ENCODE peak calls at places on chromosomes 7 and 10, in eight cellular contexts. G is uterus; E is fibroblast of lung; X is astrocyte of the spinal cord; I is heart left ventricle; O is DND-41; P is AG10803; C is CD8-positive, alpha-beta T cell. A is an unnamed sample.

GRCh38 chr10:95266674-95267095 is 24.1 kb downstream of the PDLIM1 start:
- DNase-seq in G (no peak), E (peak), X (peak), I (no peak), O (no peak), P (peak), C (no peak), A (peak)

GRCh38 chr7:13312327-13312726 is 624.9 kb downstream of the ARL4A start:
- DNase-seq in G (no peak), E (no peak), X (no peak), I (no peak), O (peak), P (no peak), C (no peak), A (no peak)

GRCh38 chr7:128454808-128455555 is 696 bp upstream of the HILPDA start:
- DNase-seq in G (peak), E (peak), X (no peak), I (no peak), O (no peak), P (peak), C (no peak), A (peak)

GRCh38 chr10:89153086-89153485 is 54.0 kb downstream of the CH25H start:
- DNase-seq in G (no peak), E (no peak), X (no peak), I (no peak), O (no peak), P (peak), C (no peak), A (no peak)

GRCh38 chr7:119175916-119176627 is 951.6 kb downstream of the ANKRD7 start:
- DNase-seq in G (no peak), E (peak), X (peak), I (no peak), O (peak), P (peak), C (no peak), A (peak)

GRCh38 chr10:29245476-29245875 is 43.4 kb upstream of the LYZL1 start:
- DNase-seq in G (no peak), E (no peak), X (no peak), I (no peak), O (no peak), P (no peak), C (no peak), A (no peak)

GRCh38 chr7:97871659-97872024 is 566 bp downstream of the ASNS start:
- DNase-seq in G (peak), E (no peak), X (no peak), I (no peak), O (no peak), P (peak), C (peak), A (no peak)

GRCh38 chr7:37284805-37285211 is 163.9 kb downstream of the ELMO1 start:
- DNase-seq in G (peak), E (peak), X (no peak), I (peak), O (peak), P (no peak), C (peak), A (no peak)

GRCh38 chr10:11057448-11057847 is 39.8 kb downstream of the CELF2 start:
- DNase-seq in G (no peak), E (no peak), X (no peak), I (no peak), O (no peak), P (no peak), C (no peak), A (no peak)

GRCh38 chr7:70632400-70632799 is 499.5 kb upstream of the GALNT17 start:
- DNase-seq in G (no peak), E (no peak), X (no peak), I (no peak), O (no peak), P (no peak), C (no peak), A (no peak)

GRCh38 chr7:45511721-45512422 is 62.3 kb upstream of the ADCY1 start:
- DNase-seq in G (no peak), E (no peak), X (no peak), I (no peak), O (no peak), P (no peak), C (no peak), A (no peak)

GRCh38 chr10:77601488-77601887 is 36.1 kb downstream of the KCNMA1 start:
- DNase-seq in G (no peak), E (no peak), X (no peak), I (no peak), O (no peak), P (peak), C (no peak), A (peak)

GRCh38 chr10:77604063-77604462 is 33.5 kb downstream of the KCNMA1 start:
- DNase-seq in G (no peak), E (no peak), X (no peak), I (no peak), O (no peak), P (no peak), C (no peak), A (no peak)

GRCh38 chr10:77603529-77603927 is 34.1 kb downstream of the KCNMA1 start:
- DNase-seq in G (no peak), E (peak), X (no peak), I (no peak), O (peak), P (peak), C (no peak), A (no peak)

GRCh38 chr10:77602913-77603528 is 34.6 kb downstream of the KCNMA1 start:
- DNase-seq in G (no peak), E (peak), X (peak), I (no peak), O (peak), P (peak), C (no peak), A (peak)

DNA sequence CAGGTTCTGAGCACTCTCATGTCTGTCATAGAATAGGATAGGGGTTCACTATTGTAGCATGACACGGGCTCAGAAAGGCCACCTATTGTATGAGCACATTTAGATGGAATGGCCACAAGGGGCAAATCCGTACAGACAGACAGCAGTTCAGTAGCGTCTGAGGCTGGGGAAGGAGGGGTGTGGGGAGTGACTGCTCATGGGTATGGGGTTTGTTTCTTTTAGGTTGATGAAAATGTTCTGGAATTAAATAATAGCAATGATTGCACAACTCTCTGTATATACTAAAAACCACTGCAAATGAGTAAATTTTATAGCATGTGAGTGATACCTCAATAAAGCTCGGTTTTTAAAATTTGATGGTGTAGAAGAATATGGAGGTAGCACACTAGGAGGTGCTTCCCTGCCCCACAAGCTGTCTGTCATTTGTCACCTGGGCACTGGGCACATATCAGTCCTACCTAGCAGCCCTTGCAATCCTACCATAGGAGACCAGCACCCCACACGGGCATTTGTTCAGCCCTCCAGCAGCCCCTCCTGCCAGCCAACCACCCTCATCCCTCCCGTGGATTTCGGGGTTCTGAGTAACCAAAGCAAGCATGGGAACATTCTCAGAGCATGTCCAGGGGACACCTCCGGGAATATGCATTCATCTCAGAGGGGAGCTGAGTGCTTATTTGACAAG is 35.2 kb downstream of the KCNMA1 start:
- DNase-seq in G (no peak), E (peak), X (peak), I (no peak), O (no peak), P (peak), C (no peak), A (peak)
- TF ChIP-seq CTCF in G (no peak), E (peak), X (no peak), I (no peak), O (no peak), P (peak), C (no peak), A (peak)

GRCh38 chr10:109992485-109992884 is 15.3 kb upstream of the ADD3 start:
- DNase-seq in G (no peak), E (peak), X (peak), I (no peak), O (no peak), P (peak), C (no peak), A (peak)
- H3K4me3 ChIP-seq in G (no peak), E (no peak), X (no peak), I (no peak), O (no peak), P (no peak), C (no peak), A (no peak)

GRCh38 chr7:47093254-47093798 is 488.6 kb downstream of the TNS3 start:
- DNase-seq in G (no peak), E (peak), X (peak), I (no peak), O (no peak), P (peak), C (no peak), A (no peak)
- TF ChIP-seq CTCF in G (no peak), E (no peak), X (no peak), I (no peak), O (no peak), P (no peak), C (no peak), A (no peak)

GRCh38 chr7:116692599-116693308 is 20.8 kb downstream of the MET start:
- DNase-seq in G (no peak), E (no peak), X (peak), I (no peak), O (no peak), P (no peak), C (no peak), A (no peak)
- H3K4me3 ChIP-seq in G (no peak), E (no peak), X (no peak), I (no peak), O (no peak), P (no peak), C (no peak), A (no peak)

GRCh38 chr7:30683306-30683705 is 1.1 kb upstream of the CRHR2 start:
- DNase-seq in G (no peak), E (no peak), X (no peak), I (no peak), O (no peak), P (no peak), C (no peak), A (no peak)

GRCh38 chr7:30681262-30682130 is 760 bp downstream of the CRHR2 start:
- DNase-seq in G (no peak), E (no peak), X (no peak), I (no peak), O (no peak), P (no peak), C (no peak), A (no peak)

GRCh38 chr7:30683839-30684238 is 1.6 kb upstream of the CRHR2 start:
- DNase-seq in G (no peak), E (no peak), X (no peak), I (peak), O (no peak), P (no peak), C (no peak), A (no peak)

GRCh38 chr7:30684351-30684750 is 2.1 kb upstream of the CRHR2 start:
- DNase-seq in G (no peak), E (no peak), X (no peak), I (no peak), O (no peak), P (peak), C (no peak), A (no peak)

DNA sequence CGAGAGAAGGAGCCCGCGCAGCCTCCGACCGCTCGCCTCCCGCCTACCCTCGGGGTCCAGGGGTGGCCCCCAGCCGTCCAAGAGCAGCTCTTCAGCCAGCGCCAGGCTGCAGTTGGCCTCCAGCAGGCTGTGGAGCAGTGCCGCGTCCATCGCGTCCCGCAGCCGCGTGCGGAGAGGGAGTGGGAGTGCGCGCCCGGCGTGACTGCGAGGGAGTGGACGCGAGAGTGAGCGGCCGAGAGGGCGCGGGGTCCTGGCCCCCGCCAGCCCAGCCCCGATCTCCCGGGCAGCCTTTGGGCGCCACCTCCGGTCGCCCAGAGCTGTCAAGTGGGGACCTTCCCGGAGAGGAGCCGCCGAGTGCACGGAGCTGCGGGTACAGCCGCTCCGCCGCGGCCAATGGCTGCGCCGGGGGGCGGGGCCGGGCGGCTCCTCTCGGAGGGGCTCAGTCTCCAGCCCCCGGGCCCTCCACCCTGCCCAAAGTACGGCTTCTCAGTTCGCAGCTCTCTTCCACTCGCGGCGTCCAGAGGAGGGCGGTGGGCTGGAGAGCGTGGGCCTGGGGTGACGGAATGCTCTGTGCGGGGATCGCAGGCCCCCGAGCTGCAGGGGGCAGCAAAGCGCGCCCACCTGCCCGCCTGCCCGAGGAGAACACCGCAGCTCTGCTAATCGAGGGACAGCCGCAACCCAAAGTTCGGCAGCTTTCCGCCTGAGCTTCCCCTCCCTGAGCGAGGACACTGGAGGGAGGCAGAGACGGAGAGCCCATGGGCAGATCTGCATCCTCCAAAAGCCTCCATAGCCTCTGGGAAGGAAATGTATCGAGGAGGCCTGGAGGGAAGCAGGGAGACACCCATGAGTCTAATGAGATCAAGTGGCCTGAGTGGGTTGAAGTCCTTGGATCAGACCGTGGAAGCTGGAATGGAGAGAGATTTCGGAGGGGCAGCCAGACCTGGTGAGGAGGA is at the start of gene CRHR2:
- DNase-seq in G (no peak), E (no peak), X (no peak), I (no peak), O (no peak), P (no peak), C (peak), A (no peak)
- TF ChIP-seq CTCF in G (peak), E (no peak), X (no peak), I (peak), O (no peak), P (no peak), C (peak), A (peak)

DNA sequence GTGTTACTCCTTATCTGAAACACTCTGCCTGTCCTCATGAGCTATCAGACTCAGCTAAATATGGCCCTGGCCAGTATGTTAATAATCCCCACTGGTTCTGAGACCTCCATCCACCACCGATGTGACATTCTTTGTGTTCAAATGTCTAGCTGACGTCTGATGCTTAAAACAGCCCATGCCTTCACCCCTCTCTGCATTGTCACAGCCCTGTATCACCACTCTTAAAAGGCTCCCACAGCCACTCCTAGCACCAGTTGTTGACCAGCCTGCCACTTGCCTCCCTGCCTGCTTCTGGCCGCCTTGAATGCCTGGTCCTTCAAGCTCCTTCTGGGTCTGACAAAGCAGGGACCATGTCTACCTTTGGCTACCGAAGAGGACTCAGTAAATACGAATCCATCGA is at the start of gene LMOD2:
- DNase-seq in G (no peak), E (no peak), X (no peak), I (peak), O (no peak), P (no peak), C (no peak), A (no peak)
- H3K4me3 ChIP-seq in G (no peak), E (no peak), X (no peak), I (peak), O (no peak), P (no peak), C (no peak), A (no peak)

DNA sequence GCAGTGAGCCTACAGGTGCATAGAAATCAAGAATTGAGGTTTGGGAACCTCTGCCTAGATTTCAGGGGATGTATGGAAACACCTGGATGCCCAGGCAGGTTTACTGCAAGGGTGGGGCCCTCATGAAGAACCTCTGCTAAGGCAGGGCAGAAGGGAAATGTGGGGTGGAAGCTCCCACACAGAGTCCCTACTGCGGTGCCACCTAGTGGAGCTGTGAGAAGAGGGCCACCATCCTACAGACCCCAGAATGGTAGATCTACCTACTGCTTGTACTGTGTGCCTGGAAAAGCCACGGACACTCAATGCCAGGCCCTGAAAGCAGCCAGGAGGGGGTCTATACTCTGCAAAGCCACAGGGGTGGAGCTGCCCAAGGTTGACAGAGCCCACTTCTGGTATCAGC is 533.5 kb downstream of the GPAM start:
- DNase-seq in G (no peak), E (no peak), X (no peak), I (no peak), O (no peak), P (no peak), C (no peak), A (no peak)
- TF ChIP-seq CTCF in G (no peak), E (no peak), X (no peak), I (no peak), O (peak), P (no peak), C (no peak), A (no peak)

GRCh38 chr7:74042746-74043522 is 15.0 kb downstream of the ELN start:
- DNase-seq in G (no peak), E (no peak), X (no peak), I (no peak), O (no peak), P (no peak), C (no peak), A (no peak)
- H3K4me3 ChIP-seq in G (no peak), E (no peak), X (no peak), I (no peak), O (no peak), P (no peak), C (no peak), A (no peak)

DNA sequence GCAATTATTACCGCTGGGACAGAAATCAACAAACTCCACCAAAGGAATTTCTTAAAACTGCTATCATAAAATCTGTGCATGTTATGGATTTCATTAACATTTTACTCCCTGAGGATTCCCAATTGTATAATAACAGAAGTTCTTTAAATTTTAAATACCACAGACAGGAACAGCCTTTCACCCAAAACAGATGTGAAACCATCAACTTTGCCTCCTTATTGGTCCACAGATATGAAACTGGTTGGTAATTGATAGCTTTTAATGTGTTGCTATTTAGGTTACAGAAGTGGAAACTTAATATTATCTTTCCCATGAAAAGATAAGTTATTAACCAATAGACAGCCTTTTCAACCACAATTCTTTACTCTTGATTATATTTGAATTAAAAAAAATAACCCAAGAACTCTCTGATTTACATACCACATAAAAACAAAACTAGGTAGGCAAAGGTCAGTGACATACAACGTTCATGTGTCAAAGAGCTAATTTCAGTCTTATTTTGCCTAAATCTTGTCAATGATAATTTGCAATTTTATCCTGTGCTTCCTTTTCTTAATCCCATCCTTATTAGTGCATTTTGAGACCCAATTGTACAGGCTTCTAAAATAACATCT is 90.0 kb downstream of the NRP1 start:
- DNase-seq in G (no peak), E (no peak), X (no peak), I (no peak), O (no peak), P (no peak), C (no peak), A (no peak)
- TF ChIP-seq CTCF in G (no peak), E (no peak), X (no peak), I (no peak), O (no peak), P (no peak), C (no peak), A (no peak)

DNA sequence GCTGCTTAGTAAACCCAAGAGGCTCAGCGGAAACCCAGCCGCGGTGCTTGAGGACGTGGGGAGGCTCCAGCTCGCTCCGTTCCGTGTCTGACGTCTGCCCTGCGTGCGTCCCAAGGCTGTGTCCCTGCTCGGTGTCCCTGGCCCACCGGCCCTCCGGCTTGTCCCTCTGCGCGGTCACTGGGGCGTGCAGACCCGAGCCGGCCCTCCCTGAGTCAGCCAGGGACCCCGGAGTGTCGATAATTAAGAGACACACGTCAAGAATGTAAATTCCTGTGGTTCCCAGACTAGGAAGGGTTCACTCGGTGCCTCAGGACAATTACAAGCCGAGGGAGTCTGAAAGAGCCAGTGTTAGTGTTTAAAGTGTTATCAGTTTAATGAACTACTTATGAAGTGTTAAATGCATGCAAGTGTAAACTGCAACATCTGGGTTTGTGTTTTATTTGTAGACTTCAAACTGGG is 99.0 kb downstream of the WDR11 start:
- DNase-seq in G (no peak), E (peak), X (peak), I (no peak), O (no peak), P (peak), C (no peak), A (peak)
- H3K4me3 ChIP-seq in G (no peak), E (no peak), X (no peak), I (peak), O (no peak), P (peak), C (no peak), A (no peak)

A was measured in foreskin fibroblast.